ENCODE peak calls at places on chromosomes 11 and 22, in eight cellular contexts. One of them, this sample, is unnamed.
A peak's percentile ranks its signal among the peaks of the same experiment; 100 is the strongest.

GRCh38 chr11:124672531-124673215 is 866 bp downstream of the SIAE start:
- DNase-seq in fibroblast of lung: no peak
- DNase-seq in endothelial cell of umbilical vein: no peak
- DNase-seq in IMR-90: no peak
- DNase-seq in cardiac fibroblast: no peak
- DNase-seq in lower leg skin: no peak
- DNase-seq in breast epithelium: no peak
- DNase-seq in CD8-positive, alpha-beta T cell: no peak
- DNase-seq in this sample: no peak

GRCh38 chr11:120215634-120216033 is 4.8 kb downstream of the OAF start:
- DNase-seq in fibroblast of lung: peak; percentile 64
- DNase-seq in cardiac fibroblast: peak; percentile 69
- DNase-seq in IMR-90: peak; percentile 74
- DNase-seq in lower leg skin: no peak
- DNase-seq in breast epithelium: no peak
- DNase-seq in endothelial cell of umbilical vein: peak; percentile 50
- DNase-seq in CD8-positive, alpha-beta T cell: no peak
- DNase-seq in this sample: no peak

GRCh38 chr11:86790867-86791849 is 9.2 kb upstream of the PRSS23 start:
- DNase-seq in lower leg skin: no peak
- DNase-seq in CD8-positive, alpha-beta T cell: no peak
- DNase-seq in endothelial cell of umbilical vein: no peak
- DNase-seq in cardiac fibroblast: no peak
- DNase-seq in IMR-90: no peak
- DNase-seq in fibroblast of lung: no peak
- DNase-seq in breast epithelium: no peak
- DNase-seq in this sample: no peak

GRCh38 chr11:34288482-34288881 is 69.3 kb downstream of the ABTB2 start:
- DNase-seq in IMR-90: no peak
- DNase-seq in CD8-positive, alpha-beta T cell: no peak
- DNase-seq in fibroblast of lung: no peak
- DNase-seq in cardiac fibroblast: no peak
- DNase-seq in endothelial cell of umbilical vein: no peak
- DNase-seq in lower leg skin: no peak
- DNase-seq in breast epithelium: no peak
- DNase-seq in this sample: no peak

GRCh38 chr22:22099833-22100812 is 117.5 kb upstream of the TOP3B start:
- DNase-seq in fibroblast of lung: no peak
- DNase-seq in CD8-positive, alpha-beta T cell: no peak
- DNase-seq in breast epithelium: no peak
- DNase-seq in lower leg skin: no peak
- DNase-seq in endothelial cell of umbilical vein: no peak
- DNase-seq in cardiac fibroblast: peak; percentile 8
- DNase-seq in IMR-90: peak; percentile 32
- DNase-seq in this sample: peak; percentile 43

GRCh38 chr11:78460468-78460867 is 42.8 kb upstream of the GAB2 start:
- DNase-seq in IMR-90: peak; percentile 71
- DNase-seq in cardiac fibroblast: no peak
- DNase-seq in fibroblast of lung: peak; percentile 11
- DNase-seq in CD8-positive, alpha-beta T cell: no peak
- DNase-seq in lower leg skin: no peak
- DNase-seq in breast epithelium: no peak
- DNase-seq in endothelial cell of umbilical vein: peak; percentile 50
- DNase-seq in this sample: peak; percentile 41

GRCh38 chr11:44711772-44712608 is 14.8 kb upstream of the TSPAN18 start:
- DNase-seq in fibroblast of lung: no peak
- DNase-seq in breast epithelium: no peak
- DNase-seq in cardiac fibroblast: no peak
- DNase-seq in endothelial cell of umbilical vein: no peak
- DNase-seq in lower leg skin: no peak
- DNase-seq in CD8-positive, alpha-beta T cell: no peak
- DNase-seq in IMR-90: no peak
- DNase-seq in this sample: no peak

GRCh38 chr11:70481625-70482528 is 83.5 kb downstream of the CTTN start:
- DNase-seq in endothelial cell of umbilical vein: no peak
- DNase-seq in fibroblast of lung: peak; percentile 80
- DNase-seq in breast epithelium: no peak
- DNase-seq in cardiac fibroblast: peak; percentile 52
- DNase-seq in IMR-90: peak; percentile 63
- DNase-seq in lower leg skin: no peak
- DNase-seq in CD8-positive, alpha-beta T cell: no peak
- DNase-seq in this sample: no peak

GRCh38 chr22:42992092-42992491 is 22.9 kb downstream of the PACSIN2 start:
- DNase-seq in fibroblast of lung: no peak
- DNase-seq in breast epithelium: no peak
- DNase-seq in endothelial cell of umbilical vein: no peak
- DNase-seq in IMR-90: no peak
- DNase-seq in lower leg skin: no peak
- DNase-seq in cardiac fibroblast: no peak
- DNase-seq in CD8-positive, alpha-beta T cell: no peak
- DNase-seq in this sample: no peak

GRCh38 chr22:42991010-42991651 is 23.8 kb downstream of the PACSIN2 start:
- DNase-seq in CD8-positive, alpha-beta T cell: no peak
- DNase-seq in fibroblast of lung: peak; percentile 76
- DNase-seq in IMR-90: peak; percentile 91
- DNase-seq in lower leg skin: no peak
- DNase-seq in cardiac fibroblast: peak; percentile 52
- DNase-seq in endothelial cell of umbilical vein: no peak
- DNase-seq in breast epithelium: no peak
- DNase-seq in this sample: peak; percentile 61

GRCh38 chr22:42992886-42993479 is 22.0 kb downstream of the PACSIN2 start:
- DNase-seq in endothelial cell of umbilical vein: no peak
- DNase-seq in IMR-90: no peak
- DNase-seq in breast epithelium: no peak
- DNase-seq in lower leg skin: no peak
- DNase-seq in fibroblast of lung: no peak
- DNase-seq in cardiac fibroblast: no peak
- DNase-seq in CD8-positive, alpha-beta T cell: no peak
- DNase-seq in this sample: no peak

GRCh38 chr22:42993651-42994275 is 21.2 kb downstream of the PACSIN2 start:
- DNase-seq in lower leg skin: no peak
- DNase-seq in IMR-90: peak; percentile 60
- DNase-seq in CD8-positive, alpha-beta T cell: no peak
- DNase-seq in fibroblast of lung: peak; percentile 63
- DNase-seq in endothelial cell of umbilical vein: no peak
- DNase-seq in cardiac fibroblast: peak; percentile 60
- DNase-seq in breast epithelium: no peak
- DNase-seq in this sample: peak; percentile 42

DNA sequence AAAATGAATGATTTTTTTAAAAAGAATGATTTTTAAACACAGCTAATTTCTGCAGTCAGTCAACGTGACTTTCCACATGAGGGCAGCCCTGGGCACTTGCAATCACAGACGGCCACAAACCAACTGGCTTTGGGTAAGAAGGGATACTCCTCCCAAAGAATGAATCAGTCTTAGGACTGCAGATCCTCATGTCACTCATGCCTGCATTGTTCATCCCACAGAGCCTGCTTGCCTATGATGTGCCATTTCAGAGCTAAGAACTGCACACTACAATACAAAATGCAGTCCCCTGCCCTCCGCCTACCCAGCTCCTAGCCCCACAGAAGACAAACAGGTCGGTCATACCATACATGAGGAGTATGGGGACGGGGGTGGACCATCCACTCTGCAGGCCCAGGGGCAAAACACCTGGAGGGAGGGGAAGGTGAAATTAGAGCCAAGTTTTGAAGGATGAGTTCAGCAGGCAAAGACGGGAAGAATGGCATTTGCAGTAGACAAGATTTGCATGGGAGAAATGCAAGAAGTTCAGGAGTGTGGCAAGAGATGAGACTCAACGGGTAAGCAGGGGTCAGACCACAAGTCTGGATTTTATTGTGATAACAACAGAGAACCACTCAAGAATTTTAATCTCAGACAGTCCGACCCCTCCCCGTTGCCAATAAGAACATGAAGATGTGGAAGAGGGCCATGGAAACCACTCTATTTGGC is 24.7 kb downstream of the PACSIN2 start:
- DNase-seq in endothelial cell of umbilical vein: peak; percentile 56
- DNase-seq in CD8-positive, alpha-beta T cell: no peak
- DNase-seq in lower leg skin: peak; percentile 56
- DNase-seq in cardiac fibroblast: peak; percentile 90
- DNase-seq in fibroblast of lung: peak; percentile 89
- DNase-seq in IMR-90: peak; percentile 89
- DNase-seq in breast epithelium: no peak
- DNase-seq in this sample: peak; percentile 90
- TF ChIP-seq CTCF in endothelial cell of umbilical vein: peak; percentile 24
- TF ChIP-seq CTCF in CD8-positive, alpha-beta T cell: no peak
- TF ChIP-seq CTCF in lower leg skin: no peak
- TF ChIP-seq CTCF in cardiac fibroblast: peak; percentile 53
- TF ChIP-seq CTCF in fibroblast of lung: peak; percentile 57
- TF ChIP-seq CTCF in IMR-90: peak; percentile 59
- TF ChIP-seq CTCF in breast epithelium: no peak
- TF ChIP-seq CTCF in this sample: peak; percentile 63

DNA sequence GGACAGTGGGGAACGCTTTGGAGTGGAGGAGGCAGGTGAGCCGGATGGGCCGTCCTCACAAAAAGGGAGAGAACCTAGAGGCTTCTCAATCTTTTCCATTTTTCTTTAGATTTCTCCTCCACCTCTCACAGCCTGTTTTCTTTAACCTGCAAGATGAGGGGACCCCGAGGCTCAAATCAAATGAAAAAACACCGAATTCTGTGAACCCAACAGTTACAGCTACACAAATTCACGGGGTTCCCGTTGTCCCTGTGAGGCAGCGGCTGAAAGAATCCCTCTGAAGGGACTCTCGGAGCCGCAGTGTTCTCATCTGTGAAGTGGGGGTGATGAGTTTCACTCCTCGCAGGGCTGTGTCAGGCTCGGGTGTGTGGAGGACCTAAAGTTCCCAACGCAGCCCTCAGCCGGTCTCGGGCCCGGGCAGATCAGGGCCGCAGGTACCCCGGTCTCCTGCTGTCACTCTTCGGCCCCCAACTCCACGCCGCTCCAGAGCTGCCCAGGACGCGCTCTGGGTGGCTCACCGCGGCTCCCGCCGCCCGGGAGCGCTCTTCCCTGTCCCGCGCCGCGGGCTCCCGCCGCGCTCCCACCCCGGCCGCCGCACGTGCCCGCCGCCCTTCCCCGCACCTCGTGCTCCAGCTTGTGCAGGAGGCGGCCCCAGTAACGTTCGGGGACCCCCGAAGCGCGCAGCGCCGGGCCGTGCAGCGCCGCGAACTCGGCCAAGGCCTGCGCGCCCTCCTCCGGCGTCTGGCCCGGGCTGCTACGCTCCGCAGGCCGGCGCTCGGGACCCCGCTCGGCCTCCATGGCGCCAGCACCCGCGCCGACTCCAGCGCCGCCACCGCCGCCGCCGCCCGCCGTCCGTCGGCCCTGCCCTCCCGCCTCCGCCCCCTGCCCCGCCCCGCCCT is at the start of gene TTLL12:
- DNase-seq in lower leg skin: no peak
- DNase-seq in CD8-positive, alpha-beta T cell: peak; percentile 64
- DNase-seq in cardiac fibroblast: peak; percentile 71
- DNase-seq in breast epithelium: no peak
- DNase-seq in fibroblast of lung: peak; percentile 36
- DNase-seq in endothelial cell of umbilical vein: peak; percentile 45
- DNase-seq in IMR-90: peak; percentile 21
- DNase-seq in this sample: no peak
- TF ChIP-seq CTCF in lower leg skin: no peak
- TF ChIP-seq CTCF in CD8-positive, alpha-beta T cell: no peak
- TF ChIP-seq CTCF in cardiac fibroblast: no peak
- TF ChIP-seq CTCF in breast epithelium: no peak
- TF ChIP-seq CTCF in fibroblast of lung: no peak
- TF ChIP-seq CTCF in endothelial cell of umbilical vein: no peak
- TF ChIP-seq CTCF in IMR-90: no peak
- TF ChIP-seq CTCF in this sample: peak; percentile 7

GRCh38 chr11:126268361-126268707 is 361 bp downstream of the SRPRA start:
- DNase-seq in endothelial cell of umbilical vein: no peak
- DNase-seq in IMR-90: no peak
- DNase-seq in CD8-positive, alpha-beta T cell: no peak
- DNase-seq in lower leg skin: no peak
- DNase-seq in cardiac fibroblast: no peak
- DNase-seq in fibroblast of lung: no peak
- DNase-seq in breast epithelium: no peak
- DNase-seq in this sample: no peak

GRCh38 chr11:126267650-126268049 is 1.0 kb downstream of the SRPRA start:
- DNase-seq in endothelial cell of umbilical vein: no peak
- DNase-seq in IMR-90: no peak
- DNase-seq in CD8-positive, alpha-beta T cell: no peak
- DNase-seq in breast epithelium: no peak
- DNase-seq in fibroblast of lung: no peak
- DNase-seq in cardiac fibroblast: no peak
- DNase-seq in lower leg skin: no peak
- DNase-seq in this sample: no peak

GRCh38 chr11:126268708-126269579 is at the start of the genes FOXRED1 and SRPRA:
- DNase-seq in fibroblast of lung: peak; percentile 99
- DNase-seq in breast epithelium: peak; percentile 100
- DNase-seq in endothelial cell of umbilical vein: peak; percentile 99
- DNase-seq in CD8-positive, alpha-beta T cell: peak; percentile 100
- DNase-seq in lower leg skin: peak; percentile 99
- DNase-seq in IMR-90: peak; percentile 99
- DNase-seq in cardiac fibroblast: peak; percentile 100
- DNase-seq in this sample: peak; percentile 95

GRCh38 chr11:126263489-126263888 is 5.2 kb downstream of the SRPRA start:
- DNase-seq in cardiac fibroblast: no peak
- DNase-seq in fibroblast of lung: no peak
- DNase-seq in CD8-positive, alpha-beta T cell: no peak
- DNase-seq in IMR-90: no peak
- DNase-seq in endothelial cell of umbilical vein: no peak
- DNase-seq in lower leg skin: no peak
- DNase-seq in breast epithelium: no peak
- DNase-seq in this sample: no peak

DNA sequence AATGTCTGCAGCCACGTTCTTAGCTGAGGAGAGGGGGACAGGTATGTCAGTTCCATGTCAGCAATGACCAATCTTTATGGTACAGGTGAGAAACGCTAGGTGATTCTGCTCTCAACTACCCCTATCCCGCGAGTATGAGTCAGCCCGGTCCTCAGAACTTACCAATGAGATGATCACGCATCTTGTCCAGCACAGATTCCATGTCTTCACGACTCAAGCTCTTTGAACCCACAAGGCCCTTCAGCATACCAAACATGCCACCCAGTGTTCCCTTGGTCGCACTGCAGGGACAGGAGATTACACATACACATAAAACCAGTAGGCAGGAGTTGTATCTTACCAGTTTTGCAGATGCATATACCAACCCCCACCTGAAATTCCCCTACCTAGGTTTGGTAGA is 2.9 kb downstream of the SRPRA start:
- DNase-seq in CD8-positive, alpha-beta T cell: no peak
- DNase-seq in breast epithelium: no peak
- DNase-seq in cardiac fibroblast: peak; percentile 36
- DNase-seq in fibroblast of lung: peak; percentile 9
- DNase-seq in endothelial cell of umbilical vein: peak; percentile 28
- DNase-seq in lower leg skin: no peak
- DNase-seq in IMR-90: peak; percentile 11
- DNase-seq in this sample: no peak
- TF ChIP-seq CTCF in CD8-positive, alpha-beta T cell: no peak
- TF ChIP-seq CTCF in breast epithelium: no peak
- TF ChIP-seq CTCF in cardiac fibroblast: no peak
- TF ChIP-seq CTCF in fibroblast of lung: no peak
- TF ChIP-seq CTCF in endothelial cell of umbilical vein: no peak
- TF ChIP-seq CTCF in lower leg skin: no peak
- TF ChIP-seq CTCF in IMR-90: no peak
- TF ChIP-seq CTCF in this sample: no peak

DNA sequence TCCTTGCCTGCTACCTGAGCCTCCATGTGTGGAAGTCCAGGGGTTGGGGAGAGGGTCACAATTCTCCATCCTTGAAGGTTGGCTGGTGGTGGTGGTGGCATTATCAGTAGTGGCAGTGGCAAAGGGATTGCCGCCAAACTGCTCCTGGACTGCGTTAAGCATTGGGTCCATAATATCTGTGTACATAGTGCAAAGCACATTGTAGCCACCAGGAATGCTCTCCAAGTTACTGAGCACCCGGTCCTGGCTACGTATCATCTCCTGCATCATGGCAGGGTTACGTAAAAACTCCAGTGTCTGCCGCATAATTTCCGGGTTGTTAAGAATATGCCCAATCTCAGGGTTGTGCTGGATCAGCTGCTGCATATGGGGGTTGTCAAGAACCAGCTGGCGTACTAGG is 1.2 kb downstream of the UBQLN3 start:
- DNase-seq in lower leg skin: no peak
- DNase-seq in endothelial cell of umbilical vein: no peak
- DNase-seq in CD8-positive, alpha-beta T cell: no peak
- DNase-seq in cardiac fibroblast: no peak
- DNase-seq in fibroblast of lung: no peak
- DNase-seq in IMR-90: no peak
- DNase-seq in breast epithelium: no peak
- DNase-seq in this sample: no peak
- TF ChIP-seq CTCF in lower leg skin: no peak
- TF ChIP-seq CTCF in endothelial cell of umbilical vein: no peak
- TF ChIP-seq CTCF in CD8-positive, alpha-beta T cell: no peak
- TF ChIP-seq CTCF in cardiac fibroblast: no peak
- TF ChIP-seq CTCF in fibroblast of lung: no peak
- TF ChIP-seq CTCF in IMR-90: no peak
- TF ChIP-seq CTCF in breast epithelium: no peak
- TF ChIP-seq CTCF in this sample: no peak

This sample was measured in bronchial epithelial cell.